ENCODE peak calls at places on chromosome 6, in nine cellular contexts. One of them, this sample, is unnamed.

GRCh38 chr6:151067684-151068596 is 171.8 kb upstream of the AKAP12 start:
- DNase-seq in tibial nerve: peak
- DNase-seq in stimulated activated CD4-positive, alpha-beta T cell treated with anti-CD3 and anti-CD28 coated beads, Interleukin-4, amount 100 ng/mL, for 24 hours: no peak
- DNase-seq in T follicular helper cell: no peak
- DNase-seq in EL: peak
- DNase-seq in gastrocnemius medialis: peak
- DNase-seq in HCEC 1CT: peak
- DNase-seq in HEK293T: no peak
- DNase-seq in DMS79 treated with DMSO at 0.1 percent for 48 hours: peak
- DNase-seq in this sample: peak

GRCh38 chr6:40803897-40804702 is 216.9 kb upstream of the LRFN2 start:
- DNase-seq in tibial nerve: no peak
- DNase-seq in stimulated activated CD4-positive, alpha-beta T cell treated with anti-CD3 and anti-CD28 coated beads, Interleukin-4, amount 100 ng/mL, for 24 hours: no peak
- DNase-seq in T follicular helper cell: no peak
- DNase-seq in EL: no peak
- DNase-seq in gastrocnemius medialis: no peak
- DNase-seq in HCEC 1CT: no peak
- DNase-seq in HEK293T: no peak
- DNase-seq in DMS79 treated with DMSO at 0.1 percent for 48 hours: no peak
- DNase-seq in this sample: no peak

GRCh38 chr6:44925100-44925739 is 402.9 kb upstream of the RUNX2 start:
- DNase-seq in tibial nerve: no peak
- DNase-seq in stimulated activated CD4-positive, alpha-beta T cell treated with anti-CD3 and anti-CD28 coated beads, Interleukin-4, amount 100 ng/mL, for 24 hours: peak
- DNase-seq in T follicular helper cell: peak
- DNase-seq in EL: peak
- DNase-seq in gastrocnemius medialis: no peak
- DNase-seq in HCEC 1CT: no peak
- DNase-seq in HEK293T: peak
- DNase-seq in DMS79 treated with DMSO at 0.1 percent for 48 hours: no peak
- DNase-seq in this sample: no peak

GRCh38 chr6:149012040-149012545 is 265.3 kb downstream of the UST start:
- DNase-seq in tibial nerve: no peak
- DNase-seq in stimulated activated CD4-positive, alpha-beta T cell treated with anti-CD3 and anti-CD28 coated beads, Interleukin-4, amount 100 ng/mL, for 24 hours: no peak
- DNase-seq in T follicular helper cell: no peak
- DNase-seq in EL: peak
- DNase-seq in gastrocnemius medialis: no peak
- DNase-seq in HCEC 1CT: peak
- DNase-seq in HEK293T: peak
- DNase-seq in DMS79 treated with DMSO at 0.1 percent for 48 hours: peak
- DNase-seq in this sample: peak

GRCh38 chr6:37366910-37367309 is 13.1 kb downstream of the RNF8 start:
- DNase-seq in tibial nerve: no peak
- DNase-seq in stimulated activated CD4-positive, alpha-beta T cell treated with anti-CD3 and anti-CD28 coated beads, Interleukin-4, amount 100 ng/mL, for 24 hours: no peak
- DNase-seq in T follicular helper cell: no peak
- DNase-seq in EL: no peak
- DNase-seq in gastrocnemius medialis: no peak
- DNase-seq in HCEC 1CT: no peak
- DNase-seq in HEK293T: no peak
- DNase-seq in DMS79 treated with DMSO at 0.1 percent for 48 hours: no peak
- DNase-seq in this sample: no peak

GRCh38 chr6:42774201-42774600 is 7.7 kb upstream of the BICRAL start:
- DNase-seq in tibial nerve: no peak
- DNase-seq in stimulated activated CD4-positive, alpha-beta T cell treated with anti-CD3 and anti-CD28 coated beads, Interleukin-4, amount 100 ng/mL, for 24 hours: peak
- DNase-seq in T follicular helper cell: peak
- DNase-seq in EL: no peak
- DNase-seq in gastrocnemius medialis: no peak
- DNase-seq in HCEC 1CT: no peak
- DNase-seq in HEK293T: no peak
- DNase-seq in DMS79 treated with DMSO at 0.1 percent for 48 hours: no peak
- DNase-seq in this sample: no peak

GRCh38 chr6:12324096-12324495 is 33.9 kb downstream of the EDN1 start:
- DNase-seq in tibial nerve: no peak
- DNase-seq in stimulated activated CD4-positive, alpha-beta T cell treated with anti-CD3 and anti-CD28 coated beads, Interleukin-4, amount 100 ng/mL, for 24 hours: no peak
- DNase-seq in T follicular helper cell: no peak
- DNase-seq in EL: peak
- DNase-seq in gastrocnemius medialis: no peak
- DNase-seq in HCEC 1CT: peak
- DNase-seq in HEK293T: no peak
- DNase-seq in DMS79 treated with DMSO at 0.1 percent for 48 hours: no peak
- DNase-seq in this sample: no peak

GRCh38 chr6:40563111-40563510 is 24.1 kb downstream of the LRFN2 start:
- DNase-seq in tibial nerve: no peak
- DNase-seq in stimulated activated CD4-positive, alpha-beta T cell treated with anti-CD3 and anti-CD28 coated beads, Interleukin-4, amount 100 ng/mL, for 24 hours: no peak
- DNase-seq in T follicular helper cell: no peak
- DNase-seq in EL: no peak
- DNase-seq in gastrocnemius medialis: no peak
- DNase-seq in HCEC 1CT: no peak
- DNase-seq in HEK293T: no peak
- DNase-seq in DMS79 treated with DMSO at 0.1 percent for 48 hours: no peak
- DNase-seq in this sample: no peak

GRCh38 chr6:161242779-161243693 is 30.8 kb downstream of the AGPAT4 start:
- DNase-seq in tibial nerve: no peak
- DNase-seq in stimulated activated CD4-positive, alpha-beta T cell treated with anti-CD3 and anti-CD28 coated beads, Interleukin-4, amount 100 ng/mL, for 24 hours: no peak
- DNase-seq in T follicular helper cell: no peak
- DNase-seq in EL: no peak
- DNase-seq in gastrocnemius medialis: no peak
- DNase-seq in HCEC 1CT: no peak
- DNase-seq in HEK293T: no peak
- DNase-seq in DMS79 treated with DMSO at 0.1 percent for 48 hours: no peak
- DNase-seq in this sample: peak

GRCh38 chr6:53014744-53015143 is 19.7 kb upstream of the GSTA4 start:
- DNase-seq in tibial nerve: no peak
- DNase-seq in stimulated activated CD4-positive, alpha-beta T cell treated with anti-CD3 and anti-CD28 coated beads, Interleukin-4, amount 100 ng/mL, for 24 hours: no peak
- DNase-seq in T follicular helper cell: no peak
- DNase-seq in EL: peak
- DNase-seq in gastrocnemius medialis: no peak
- DNase-seq in HCEC 1CT: no peak
- DNase-seq in HEK293T: no peak
- DNase-seq in DMS79 treated with DMSO at 0.1 percent for 48 hours: no peak
- DNase-seq in this sample: no peak

GRCh38 chr6:157376706-157377230 is 4.2 kb upstream of the ZDHHC14 start:
- DNase-seq in tibial nerve: no peak
- DNase-seq in stimulated activated CD4-positive, alpha-beta T cell treated with anti-CD3 and anti-CD28 coated beads, Interleukin-4, amount 100 ng/mL, for 24 hours: no peak
- DNase-seq in T follicular helper cell: no peak
- DNase-seq in EL: no peak
- DNase-seq in gastrocnemius medialis: no peak
- DNase-seq in HCEC 1CT: no peak
- DNase-seq in HEK293T: no peak
- DNase-seq in DMS79 treated with DMSO at 0.1 percent for 48 hours: no peak
- DNase-seq in this sample: no peak

GRCh38 chr6:82033631-82034211 is 213.8 kb downstream of the IBTK start:
- DNase-seq in tibial nerve: peak
- DNase-seq in stimulated activated CD4-positive, alpha-beta T cell treated with anti-CD3 and anti-CD28 coated beads, Interleukin-4, amount 100 ng/mL, for 24 hours: no peak
- DNase-seq in T follicular helper cell: no peak
- DNase-seq in EL: no peak
- DNase-seq in gastrocnemius medialis: peak
- DNase-seq in HCEC 1CT: no peak
- DNase-seq in HEK293T: no peak
- DNase-seq in DMS79 treated with DMSO at 0.1 percent for 48 hours: no peak
- DNase-seq in this sample: no peak

GRCh38 chr6:134707342-134707982 is 242.4 kb downstream of the ALDH8A1 start:
- DNase-seq in tibial nerve: no peak
- DNase-seq in stimulated activated CD4-positive, alpha-beta T cell treated with anti-CD3 and anti-CD28 coated beads, Interleukin-4, amount 100 ng/mL, for 24 hours: no peak
- DNase-seq in T follicular helper cell: no peak
- DNase-seq in EL: peak
- DNase-seq in gastrocnemius medialis: no peak
- DNase-seq in HCEC 1CT: peak
- DNase-seq in HEK293T: peak
- DNase-seq in DMS79 treated with DMSO at 0.1 percent for 48 hours: peak
- DNase-seq in this sample: no peak

GRCh38 chr6:131443514-131443913 is 129.5 kb upstream of the ARG1 start:
- DNase-seq in tibial nerve: no peak
- DNase-seq in stimulated activated CD4-positive, alpha-beta T cell treated with anti-CD3 and anti-CD28 coated beads, Interleukin-4, amount 100 ng/mL, for 24 hours: peak
- DNase-seq in T follicular helper cell: no peak
- DNase-seq in EL: no peak
- DNase-seq in gastrocnemius medialis: no peak
- DNase-seq in HCEC 1CT: no peak
- DNase-seq in HEK293T: no peak
- DNase-seq in DMS79 treated with DMSO at 0.1 percent for 48 hours: no peak
- DNase-seq in this sample: no peak

GRCh38 chr6:138605958-138606357 is 106.7 kb upstream of the NHSL1 start:
- DNase-seq in tibial nerve: no peak
- DNase-seq in stimulated activated CD4-positive, alpha-beta T cell treated with anti-CD3 and anti-CD28 coated beads, Interleukin-4, amount 100 ng/mL, for 24 hours: no peak
- DNase-seq in T follicular helper cell: no peak
- DNase-seq in EL: no peak
- DNase-seq in gastrocnemius medialis: no peak
- DNase-seq in HCEC 1CT: no peak
- DNase-seq in HEK293T: no peak
- DNase-seq in DMS79 treated with DMSO at 0.1 percent for 48 hours: no peak
- DNase-seq in this sample: no peak

GRCh38 chr6:111565316-111566221 is 40.1 kb downstream of the TRAF3IP2 start:
- DNase-seq in tibial nerve: no peak
- DNase-seq in stimulated activated CD4-positive, alpha-beta T cell treated with anti-CD3 and anti-CD28 coated beads, Interleukin-4, amount 100 ng/mL, for 24 hours: peak
- DNase-seq in T follicular helper cell: no peak
- DNase-seq in EL: no peak
- DNase-seq in gastrocnemius medialis: no peak
- DNase-seq in HCEC 1CT: no peak
- DNase-seq in HEK293T: no peak
- DNase-seq in DMS79 treated with DMSO at 0.1 percent for 48 hours: peak
- DNase-seq in this sample: no peak

GRCh38 chr6:168147205-168147738 is 68.3 kb upstream of the FRMD1 start:
- DNase-seq in tibial nerve: no peak
- DNase-seq in stimulated activated CD4-positive, alpha-beta T cell treated with anti-CD3 and anti-CD28 coated beads, Interleukin-4, amount 100 ng/mL, for 24 hours: peak
- DNase-seq in T follicular helper cell: no peak
- DNase-seq in EL: no peak
- DNase-seq in gastrocnemius medialis: no peak
- DNase-seq in HCEC 1CT: no peak
- DNase-seq in HEK293T: peak
- DNase-seq in DMS79 treated with DMSO at 0.1 percent for 48 hours: peak
- DNase-seq in this sample: no peak

GRCh38 chr6:96923871-96924493 is 546 bp upstream of the KLHL32 start:
- DNase-seq in tibial nerve: peak
- DNase-seq in stimulated activated CD4-positive, alpha-beta T cell treated with anti-CD3 and anti-CD28 coated beads, Interleukin-4, amount 100 ng/mL, for 24 hours: no peak
- DNase-seq in T follicular helper cell: no peak
- DNase-seq in EL: peak
- DNase-seq in gastrocnemius medialis: no peak
- DNase-seq in HCEC 1CT: no peak
- DNase-seq in HEK293T: no peak
- DNase-seq in DMS79 treated with DMSO at 0.1 percent for 48 hours: peak
- DNase-seq in this sample: no peak

GRCh38 chr6:112701201-112701600 is 354.1 kb downstream of the RFPL4B start:
- DNase-seq in tibial nerve: peak
- DNase-seq in stimulated activated CD4-positive, alpha-beta T cell treated with anti-CD3 and anti-CD28 coated beads, Interleukin-4, amount 100 ng/mL, for 24 hours: no peak
- DNase-seq in T follicular helper cell: no peak
- DNase-seq in EL: peak
- DNase-seq in gastrocnemius medialis: no peak
- DNase-seq in HCEC 1CT: peak
- DNase-seq in HEK293T: peak
- DNase-seq in DMS79 treated with DMSO at 0.1 percent for 48 hours: peak
- DNase-seq in this sample: no peak

GRCh38 chr6:38715016-38715809 is at the start of gene DNAH8:
- DNase-seq in tibial nerve: no peak
- DNase-seq in stimulated activated CD4-positive, alpha-beta T cell treated with anti-CD3 and anti-CD28 coated beads, Interleukin-4, amount 100 ng/mL, for 24 hours: no peak
- DNase-seq in T follicular helper cell: no peak
- DNase-seq in EL: no peak
- DNase-seq in gastrocnemius medialis: no peak
- DNase-seq in HCEC 1CT: no peak
- DNase-seq in HEK293T: no peak
- DNase-seq in DMS79 treated with DMSO at 0.1 percent for 48 hours: no peak
- DNase-seq in this sample: no peak

GRCh38 chr6:34043371-34043770 is 102.5 kb downstream of the GRM4 start:
- DNase-seq in tibial nerve: no peak
- DNase-seq in stimulated activated CD4-positive, alpha-beta T cell treated with anti-CD3 and anti-CD28 coated beads, Interleukin-4, amount 100 ng/mL, for 24 hours: no peak
- DNase-seq in T follicular helper cell: no peak
- DNase-seq in EL: no peak
- DNase-seq in gastrocnemius medialis: no peak
- DNase-seq in HCEC 1CT: no peak
- DNase-seq in HEK293T: no peak
- DNase-seq in DMS79 treated with DMSO at 0.1 percent for 48 hours: peak
- DNase-seq in this sample: no peak